ENCODE peak calls at places on chromosomes 3 and 15, in six cellular contexts. N, I, Z, A, M and U are unnamed samples. For H3K4me1, the result is how much of the 10 kb centered on the place peaks cover.

GRCh38 chr3:150177673-150178378 is 207.1 kb upstream of the PFN2 start:
- DNase-seq in M (no peak), A (no peak), Z (peak), I (no peak), N (no peak), U (no peak)

GRCh38 chr3:182803006-182803405 is 9.7 kb downstream of the ATP11B start:
- DNase-seq in N (no peak), M (no peak), Z (peak), A (no peak), I (no peak), U (no peak)

GRCh38 chr3:157290761-157291160 is 130.8 kb upstream of the CCNL1 start:
- DNase-seq in M (no peak), Z (peak), A (no peak), I (no peak), N (no peak), U (no peak)

GRCh38 chr15:67570875-67571642 is 28.6 kb downstream of the MAP2K5 start:
- DNase-seq in I (no peak), Z (no peak), M (no peak), N (no peak), A (no peak), U (no peak)

GRCh38 chr3:6860911-6861330 is at the start of gene GRM7:
- DNase-seq in Z (no peak), A (no peak), N (no peak), M (no peak), I (no peak), U (no peak)

GRCh38 chr3:86702381-86702958 is 288.5 kb downstream of the VGLL3 start:
- DNase-seq in N (no peak), I (no peak), A (no peak), M (no peak), Z (peak), U (no peak)

GRCh38 chr3:28745436-28745835 is 396.8 kb upstream of the AZI2 start:
- DNase-seq in I (no peak), A (no peak), N (no peak), Z (peak), M (no peak), U (no peak)

GRCh38 chr3:99920530-99921376 is 103.1 kb downstream of the CMSS1 start:
- DNase-seq in M (no peak), Z (peak), I (peak), N (no peak), A (peak), U (no peak)

GRCh38 chr15:60477991-60478632 is 830 bp downstream of the ICE2 start:
- DNase-seq in N (no peak), A (no peak), Z (peak), I (no peak), M (no peak), U (no peak)

GRCh38 chr3:42936157-42936981 is 30.4 kb downstream of the ZNF662 start:
- DNase-seq in Z (peak), M (no peak), N (no peak), A (peak), I (peak), U (no peak)

GRCh38 chr3:73614385-73614784 is 10.4 kb downstream of the PDZRN3 start:
- DNase-seq in A (peak), M (no peak), Z (peak), I (no peak), N (no peak), U (no peak)

GRCh38 chr15:66588971-66589370 is 23.2 kb upstream of the LCTL start:
- DNase-seq in N (no peak), M (peak), Z (no peak), A (no peak), I (no peak), U (no peak)

GRCh38 chr3:123390865-123391613 is 57.9 kb downstream of the ADCY5 start:
- DNase-seq in Z (no peak), N (no peak), A (peak), I (no peak), M (no peak), U (no peak)
- H3K27ac ChIP-seq in Z (no peak), N (no peak), A (no peak), I (peak), M (no peak), U (no peak)

DNA sequence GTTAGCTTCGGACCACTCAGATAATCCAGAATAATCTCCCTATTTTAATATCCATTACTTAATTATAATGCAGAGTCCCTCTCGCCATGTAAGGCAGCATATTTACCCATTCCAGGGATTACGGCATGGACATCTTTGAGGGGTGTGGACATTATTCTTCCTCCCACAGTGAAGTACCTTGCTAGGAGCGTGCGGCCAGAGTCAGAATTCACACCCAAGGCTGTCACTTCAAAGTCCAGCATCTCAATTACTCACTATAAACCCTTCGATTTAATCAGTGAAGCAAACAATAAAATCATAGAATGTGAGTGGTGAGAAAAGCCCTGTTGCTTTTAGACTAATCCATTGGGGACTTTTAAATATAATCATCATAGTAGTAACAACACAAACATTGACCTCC is 11.6 kb downstream of the SEMA6D start:
- DNase-seq in M (no peak), A (no peak), Z (no peak), N (no peak), I (no peak), U (no peak)
- H3K4me1 ChIP-seq in M (under half), A (half or more), Z (under half), N (under half), I (half or more), U (under half)

DNA sequence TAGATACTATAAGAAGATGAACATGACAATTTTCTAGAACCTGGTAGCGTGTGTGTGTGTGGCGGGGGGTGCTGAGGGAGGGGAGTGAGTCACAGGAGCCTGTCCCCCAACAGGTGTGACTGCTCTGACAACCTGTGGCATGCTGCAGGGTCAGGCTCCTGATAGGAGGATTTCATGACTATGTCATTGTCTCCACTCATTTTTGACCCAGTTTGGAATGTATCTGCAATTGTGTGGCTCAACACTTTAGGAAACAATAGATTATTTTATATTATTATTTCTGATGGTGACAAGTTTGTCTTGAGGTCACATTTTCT is 9.3 kb upstream of the VILL start:
- DNase-seq in I (no peak), Z (no peak), N (no peak), A (no peak), M (no peak), U (no peak)
- H3K27ac ChIP-seq in I (no peak), Z (no peak), N (no peak), A (no peak), M (no peak), U (no peak)

GRCh38 chr3:45613781-45614180 is 19.2 kb downstream of the LIMD1 start:
- DNase-seq in M (no peak), Z (no peak), A (no peak), I (no peak), N (no peak), U (no peak)
- H3K4me1 ChIP-seq in M (under half), Z (under half), A (half or more), I (half or more), N (under half), U (under half)

GRCh38 chr3:72320911-72321385 is 527.3 kb downstream of the SHQ1 start:
- DNase-seq in I (peak), A (no peak), Z (no peak), N (no peak), M (no peak), U (no peak)
- H3K27ac ChIP-seq in I (peak), A (no peak), Z (no peak), N (no peak), M (no peak), U (no peak)

DNA sequence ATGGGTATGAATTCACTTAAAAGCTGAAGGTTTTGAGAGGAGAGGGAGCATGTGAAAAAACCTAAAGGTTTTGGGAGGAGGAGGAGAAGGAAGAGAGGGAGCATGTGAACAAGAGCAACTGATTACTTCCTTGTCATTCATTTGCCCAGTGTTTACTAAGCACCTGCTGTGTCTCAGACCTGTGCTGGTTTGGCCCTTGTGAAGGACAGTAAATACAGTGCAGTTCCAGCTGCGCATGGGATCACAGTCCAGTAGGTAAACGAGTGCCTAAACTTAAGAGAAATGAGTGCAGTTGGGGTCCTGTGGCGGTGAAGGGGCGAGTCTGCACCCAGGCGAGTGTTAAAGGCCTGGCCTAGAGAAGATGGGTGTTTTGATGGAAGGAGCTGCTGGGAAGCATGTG is 38.6 kb downstream of the IGF1R start:
- DNase-seq in M (no peak), Z (no peak), I (no peak), A (no peak), N (no peak), U (no peak)
- H3K4me1 ChIP-seq in M (under half), Z (under half), I (half or more), A (half or more), N (under half), U (under half)

DNA sequence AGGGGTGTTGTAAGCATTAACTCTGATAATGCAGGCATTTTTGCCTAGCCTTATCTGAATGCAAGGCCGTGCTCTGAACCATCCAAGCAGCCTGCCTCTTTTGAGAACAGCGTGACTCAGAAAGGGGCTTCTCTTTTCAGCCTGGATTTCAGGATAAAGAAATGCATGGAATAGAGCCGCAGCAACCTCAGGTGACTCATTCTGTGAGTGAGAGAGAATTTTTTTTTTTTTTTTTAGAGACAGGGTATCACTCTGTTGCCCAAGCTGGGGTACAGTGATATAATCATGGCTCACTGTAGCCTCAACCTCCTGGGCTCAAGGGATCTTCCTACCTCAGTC is 20.6 kb upstream of the PDE8A start:
- DNase-seq in A (no peak), Z (peak), M (no peak), N (no peak), I (no peak), U (no peak)
- H3K27ac ChIP-seq in A (no peak), Z (peak), M (no peak), N (no peak), I (no peak), U (no peak)

DNA sequence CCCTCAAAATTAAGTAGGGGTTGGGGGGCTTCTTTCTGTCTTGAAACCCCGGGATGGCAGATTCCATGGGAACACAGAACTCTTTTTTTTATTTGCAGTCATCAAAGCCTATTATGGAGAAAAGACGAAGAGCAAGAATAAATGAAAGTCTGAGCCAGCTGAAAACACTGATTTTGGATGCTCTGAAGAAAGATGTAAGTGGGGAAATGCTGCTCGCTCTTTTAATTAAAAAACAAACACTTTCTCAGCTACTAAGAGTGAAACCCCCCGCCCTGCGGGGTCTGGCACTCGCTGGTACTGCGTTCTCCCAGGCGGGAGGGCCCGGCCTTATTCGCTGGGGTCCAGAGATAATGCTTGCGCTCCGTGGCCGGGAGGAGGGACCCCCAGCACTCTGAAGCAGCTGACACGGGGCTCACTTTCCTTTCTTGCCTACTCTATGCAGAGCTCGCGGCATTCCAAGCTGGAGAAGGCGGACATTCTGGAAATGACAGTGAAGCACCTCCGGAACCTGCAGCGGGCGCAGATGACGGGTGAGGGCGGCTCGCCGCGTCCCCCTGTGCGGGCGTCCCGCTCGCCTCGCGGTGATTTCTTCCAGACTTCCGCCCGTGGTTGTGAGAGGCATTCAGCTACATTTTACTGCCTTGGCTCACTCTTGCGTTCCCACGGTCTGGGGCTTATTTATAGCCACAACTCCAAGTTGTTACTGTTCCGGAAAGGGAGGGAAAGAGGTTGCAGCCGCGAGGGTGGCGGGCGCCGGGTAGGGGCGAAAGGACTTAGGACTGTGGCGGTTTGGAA is 768 bp downstream of the HES1 start:
- DNase-seq in A (peak), N (peak), M (no peak), I (peak), Z (peak), U (peak)
- H3K4me1 ChIP-seq in A (under half), N (under half), M (half or more), I (half or more), Z (under half), U (under half)

GRCh38 chr3:78924711-78925110 is 843.1 kb downstream of the ROBO1 start:
- DNase-seq in Z (no peak), N (no peak), I (no peak), M (no peak), A (no peak), U (no peak)
- H3K27ac ChIP-seq in Z (no peak), N (no peak), I (no peak), M (no peak), A (no peak), U (no peak)